ENCODE peak calls at places on chromosomes 13 and 19, in ten cellular contexts. V, H, M, X, E, D, F, R, I and O are unnamed samples. For H3K4me1, the result is how much of the 10 kb centered on the place peaks cover.

GRCh38 chr13:100604909-100605308 is 16.3 kb upstream of the GGACT start:
- DNase-seq in R (no peak), H (no peak), V (no peak), D (no peak), F (no peak), E (no peak), I (no peak), M (no peak), X (no peak), O (no peak)

GRCh38 chr19:49554701-49555181 is 25.6 kb downstream of the NOSIP start:
- DNase-seq in X (no peak), D (peak), V (no peak), F (no peak), E (no peak), I (no peak), H (peak), M (no peak), R (no peak), O (no peak)

GRCh38 chr19:17304386-17305047 is 1.2 kb upstream of the MRPL34 start:
- DNase-seq in I (no peak), R (no peak), M (no peak), D (no peak), X (no peak), H (no peak), V (no peak), F (no peak), E (no peak), O (no peak)

GRCh38 chr13:113023217-113023597 is 54.2 kb downstream of the MCF2L start:
- DNase-seq in V (no peak), X (no peak), E (no peak), I (no peak), H (peak), R (no peak), F (no peak), M (peak), D (peak), O (no peak)

GRCh38 chr19:8449830-8450229 is 5.1 kb downstream of the HNRNPM start:
- DNase-seq in M (peak), R (no peak), I (no peak), F (no peak), X (no peak), H (no peak), V (no peak), D (no peak), E (no peak), O (no peak)

GRCh38 chr19:14333101-14333871 is 48.0 kb upstream of the ADGRE5 start:
- DNase-seq in X (no peak), H (peak), M (peak), R (no peak), F (no peak), V (no peak), D (peak), E (no peak), I (peak), O (no peak)

GRCh38 chr13:46158983-46159382 is 23.0 kb downstream of the LCP1 start:
- DNase-seq in R (no peak), H (no peak), D (no peak), V (no peak), X (no peak), M (no peak), F (no peak), E (no peak), I (no peak), O (no peak)

GRCh38 chr13:110371550-110372465 is 64.7 kb downstream of the COL4A2 start:
- DNase-seq in E (peak), V (no peak), X (peak), F (no peak), I (no peak), H (no peak), R (no peak), D (peak), M (no peak), O (no peak)

GRCh38 chr13:30551194-30551593 is 66.5 kb upstream of the USPL1 start:
- DNase-seq in H (no peak), D (peak), X (peak), M (peak), F (no peak), R (no peak), I (no peak), V (peak), E (no peak), O (no peak)

GRCh38 chr19:51366999-51367564 is 894 bp upstream of the ETFB start:
- DNase-seq in V (no peak), R (no peak), E (no peak), I (no peak), X (no peak), H (peak), M (no peak), F (peak), D (no peak), O (no peak)

DNA sequence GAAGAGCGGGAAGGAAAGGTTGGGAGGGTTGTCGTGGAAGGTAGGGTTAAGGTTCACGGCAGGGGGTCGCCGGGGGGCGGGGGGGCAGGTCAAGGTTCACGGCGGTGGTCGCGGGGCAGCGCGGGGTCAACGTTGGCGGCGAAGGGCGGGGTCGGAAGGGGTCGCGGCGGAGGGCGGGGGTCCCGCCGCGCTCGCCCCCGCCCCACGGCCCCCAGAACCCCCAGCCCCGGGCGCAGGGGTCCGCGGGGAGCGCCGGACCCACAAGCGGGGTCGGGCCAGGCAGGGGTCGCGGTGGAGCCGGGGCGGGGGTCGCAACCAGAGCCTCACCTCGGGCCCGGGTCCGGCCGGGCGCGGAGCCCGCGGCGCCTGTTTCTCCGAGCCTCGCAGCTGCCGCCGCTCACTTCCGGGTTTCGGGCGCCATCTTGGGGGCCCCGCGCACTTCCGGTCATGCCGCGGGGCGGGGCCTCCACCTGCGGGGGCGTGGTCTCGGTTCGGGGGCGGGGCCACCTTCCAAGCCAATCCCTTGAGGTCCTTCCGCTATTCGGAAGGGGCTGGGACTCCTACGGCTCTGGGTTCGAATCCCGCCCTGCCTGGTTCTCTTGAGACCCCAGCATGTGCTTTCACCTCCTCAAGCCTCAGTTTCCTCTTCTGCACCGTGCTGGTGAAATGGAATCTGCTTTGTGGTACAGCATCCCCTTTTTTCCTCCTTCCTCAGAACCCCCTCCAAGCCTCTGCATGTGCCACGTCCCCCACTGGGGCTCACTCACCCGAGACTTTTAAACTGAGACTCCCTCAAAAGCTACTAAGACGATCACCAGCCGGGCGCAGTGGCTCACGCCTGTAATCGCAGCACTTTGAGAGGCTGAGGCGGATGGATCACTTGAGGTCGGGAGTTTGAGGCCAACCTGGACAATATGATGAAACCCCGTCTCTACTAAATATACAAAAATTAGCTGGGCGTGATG is at the start of gene SBNO2:
- DNase-seq in E (peak), V (peak), F (peak), D (peak), M (peak), X (peak), R (peak), H (peak), I (peak), O (peak)
- H3K4me3 ChIP-seq in E (peak), V (peak), F (peak), D (peak), M (peak), X (peak), R (peak), H (peak), I (peak), O (peak)

GRCh38 chr19:40801449-40802299 is 2.7 kb downstream of the EGLN2 start:
- DNase-seq in E (peak), F (no peak), I (no peak), V (no peak), R (no peak), M (no peak), H (no peak), X (no peak), D (no peak), O (no peak)

GRCh38 chr19:40800339-40800996 is 1.5 kb downstream of the EGLN2 start:
- DNase-seq in D (no peak), F (no peak), M (no peak), H (no peak), I (no peak), E (peak), X (no peak), R (no peak), V (no peak), O (no peak)

GRCh38 chr19:40799558-40800338 is 757 bp downstream of the EGLN2 start:
- DNase-seq in V (no peak), I (peak), X (no peak), F (no peak), H (peak), M (peak), D (peak), R (peak), E (peak), O (no peak)

GRCh38 chr19:40802300-40803169 is 3.5 kb downstream of the EGLN2 start:
- DNase-seq in E (peak), V (no peak), H (peak), X (no peak), D (peak), R (peak), M (no peak), F (no peak), I (no peak), O (no peak)

DNA sequence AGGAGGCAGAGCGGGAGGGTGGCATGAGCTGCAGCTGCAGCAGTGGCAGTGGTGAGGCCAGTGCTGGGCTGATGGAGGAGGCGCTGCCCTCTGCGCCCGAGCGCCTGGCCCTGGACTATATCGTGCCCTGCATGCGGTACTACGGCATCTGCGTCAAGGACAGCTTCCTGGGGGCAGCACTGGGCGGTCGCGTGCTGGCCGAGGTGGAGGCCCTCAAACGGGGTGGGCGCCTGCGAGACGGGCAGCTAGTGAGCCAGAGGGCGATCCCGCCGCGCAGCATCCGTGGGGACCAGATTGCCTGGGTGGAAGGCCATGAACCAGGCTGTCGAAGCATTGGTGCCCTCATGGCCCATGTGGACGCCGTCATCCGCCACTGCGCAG is 2.0 kb downstream of the EGLN2 start:
- DNase-seq in V (no peak), I (no peak), E (peak), H (no peak), F (no peak), R (no peak), X (no peak), M (no peak), D (no peak), O (no peak)
- H3K4me1 ChIP-seq in V (under half), I (under half), E (under half), H (half or more), F (half or more), R (half or more), X (under half), M (half or more), D (under half), O (under half)

DNA sequence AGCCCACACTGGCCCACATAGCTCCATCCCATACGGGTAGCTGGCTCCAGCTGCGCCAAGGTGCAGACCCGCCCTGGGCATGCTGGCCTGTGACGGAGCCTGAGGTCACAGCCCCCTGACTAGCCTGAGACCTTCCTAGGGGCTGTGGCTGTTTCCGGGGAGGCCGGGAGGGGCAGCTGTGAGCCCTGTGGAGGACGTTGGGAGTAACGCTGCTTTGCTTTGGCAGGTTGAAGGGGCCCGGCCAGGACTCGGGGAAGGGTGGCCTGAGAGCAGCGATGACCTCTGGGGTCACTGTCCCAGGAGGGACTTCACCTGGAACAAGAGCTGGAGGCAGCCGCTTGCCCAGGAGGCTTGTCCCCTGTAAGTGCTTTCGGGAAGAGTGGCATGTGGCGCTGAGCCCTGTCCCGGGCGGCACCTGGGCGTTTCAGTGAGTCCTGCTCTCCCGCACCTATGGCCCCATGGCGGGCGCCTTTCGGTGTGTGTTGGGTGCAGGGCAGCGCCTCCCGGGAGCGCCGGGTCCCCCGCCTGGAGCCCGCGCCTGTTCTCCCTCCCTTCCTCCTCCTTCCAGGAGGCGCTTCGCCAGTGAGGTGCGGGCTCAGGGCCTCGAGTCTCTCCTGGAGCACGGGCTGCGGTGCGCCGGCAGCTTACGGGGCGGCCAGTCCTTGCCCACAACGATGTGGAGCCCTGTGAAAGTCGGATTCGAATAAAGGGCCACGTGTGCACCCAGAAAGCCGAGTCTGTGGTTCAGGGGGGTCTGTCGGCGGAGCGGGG is 1.1 kb upstream of the FAM174C start:
- DNase-seq in E (no peak), F (no peak), V (no peak), M (no peak), X (no peak), R (peak), D (no peak), H (no peak), I (no peak), O (no peak)
- H3K4me3 ChIP-seq in E (no peak), F (no peak), V (peak), M (peak), X (no peak), R (peak), D (peak), H (no peak), I (peak), O (peak)

DNA sequence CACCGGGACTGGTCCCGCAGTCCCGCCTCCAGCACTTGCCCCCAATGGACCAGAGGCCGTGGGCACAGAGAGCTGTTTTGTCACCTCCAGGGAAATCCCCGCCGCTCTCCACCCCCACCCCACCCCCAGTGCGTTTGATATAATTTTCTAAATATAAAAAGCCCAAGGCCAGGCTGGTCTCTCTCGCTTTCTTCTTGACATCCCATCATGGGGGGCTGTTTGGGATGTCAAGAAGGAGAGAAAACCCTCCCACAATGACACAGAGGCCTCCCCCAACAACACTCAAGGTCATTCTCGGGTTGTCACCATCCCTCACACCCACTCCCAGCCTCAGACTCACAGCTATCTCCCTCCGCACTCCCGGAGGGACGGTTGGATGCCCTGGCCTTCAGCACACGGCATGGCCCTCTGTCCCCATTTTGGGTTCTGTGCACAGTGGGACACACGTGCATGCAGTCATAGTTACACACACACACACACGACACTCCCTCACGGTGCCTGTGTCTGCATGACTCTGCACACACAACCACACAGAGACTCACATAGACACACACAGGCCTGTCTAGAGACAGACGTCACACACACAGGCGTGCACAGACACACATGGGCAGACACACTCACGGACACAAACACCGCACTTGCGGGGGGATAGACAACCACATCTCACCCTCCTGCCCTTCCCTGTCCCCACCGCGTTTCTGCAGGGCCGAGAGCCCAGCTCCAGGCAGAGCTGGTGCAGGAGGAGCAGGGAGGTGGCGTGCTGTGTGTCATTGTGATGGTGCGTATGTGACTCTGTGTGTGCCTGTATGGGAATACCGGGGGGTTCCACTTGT is 4.8 kb upstream of the NFIC start:
- DNase-seq in F (no peak), R (peak), I (no peak), E (no peak), D (no peak), X (no peak), M (no peak), V (no peak), H (no peak), O (no peak)
- H3K4me1 ChIP-seq in F (under half), R (under half), I (under half), E (under half), D (under half), X (under half), M (under half), V (under half), H (under half), O (under half)

DNA sequence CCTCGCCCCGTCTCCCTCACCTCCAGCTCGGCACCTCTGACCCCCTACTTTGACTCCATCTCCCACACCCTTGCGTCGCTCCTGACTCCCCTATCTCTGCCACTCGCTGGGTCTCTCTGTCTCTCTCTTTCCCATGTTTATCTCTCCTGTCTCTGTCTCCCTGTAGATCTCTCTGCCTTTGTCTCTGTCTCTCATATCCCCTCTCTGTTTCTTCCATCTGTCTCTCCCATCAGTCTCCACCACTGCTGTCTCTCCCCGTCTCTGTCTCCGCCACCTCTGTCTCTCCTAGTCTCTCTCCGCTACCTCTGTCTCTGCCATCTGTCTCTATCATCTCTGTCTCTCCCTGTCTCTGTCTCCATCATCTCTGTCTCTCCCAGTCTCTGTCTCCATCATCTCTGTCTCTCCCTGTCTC is 12.4 kb upstream of the BBC3 start:
- DNase-seq in X (no peak), V (no peak), E (no peak), M (no peak), R (no peak), H (no peak), I (peak), F (no peak), D (no peak), O (no peak)
- H3K4me3 ChIP-seq in X (peak), V (peak), E (no peak), M (peak), R (peak), H (no peak), I (peak), F (peak), D (peak), O (peak)

GRCh38 chr19:11087870-11088507 is 1.3 kb upstream of the LDLR start:
- DNase-seq in H (no peak), D (no peak), M (no peak), I (no peak), E (no peak), X (no peak), V (no peak), R (no peak), F (no peak), O (no peak)

GRCh38 chr19:11091343-11092153 is 2.3 kb downstream of the LDLR start:
- DNase-seq in R (peak), E (no peak), V (no peak), H (no peak), F (peak), I (no peak), M (peak), X (peak), D (peak), O (peak)

GRCh38 chr19:11088508-11089253 is 582 bp upstream of the LDLR start:
- DNase-seq in E (no peak), F (no peak), H (no peak), M (no peak), X (no peak), R (no peak), I (no peak), V (no peak), D (no peak), O (no peak)

GRCh38 chr19:11090264-11091032 is 1.2 kb downstream of the LDLR start:
- DNase-seq in X (peak), H (peak), E (peak), F (peak), M (peak), D (peak), V (peak), R (peak), I (peak), O (peak)

GRCh38 chr19:11089254-11090013 is at the start of gene LDLR:
- DNase-seq in D (peak), M (peak), V (peak), X (peak), R (peak), F (peak), E (peak), H (peak), I (peak), O (peak)
- H3K4me1 ChIP-seq in D (under half), M (under half), V (under half), X (under half), R (under half), F (under half), E (under half), H (under half), I (under half), O (under half)

GRCh38 chr13:85538957-85539356 is 260.3 kb downstream of the SLITRK6 start:
- DNase-seq in E (no peak), X (no peak), I (no peak), F (no peak), M (no peak), V (no peak), R (no peak), D (no peak), H (no peak), O (no peak)

GRCh38 chr13:85536706-85537105 is 262.5 kb downstream of the SLITRK6 start:
- DNase-seq in V (no peak), M (no peak), I (no peak), R (no peak), H (no peak), X (peak), E (no peak), D (no peak), F (no peak), O (no peak)

GRCh38 chr13:85543144-85543543 is 256.1 kb downstream of the SLITRK6 start:
- DNase-seq in I (no peak), F (no peak), E (no peak), X (no peak), V (no peak), M (no peak), D (peak), R (no peak), H (no peak), O (no peak)

GRCh38 chr13:85544756-85545155 is 254.5 kb downstream of the SLITRK6 start:
- DNase-seq in D (no peak), V (no peak), H (no peak), E (no peak), F (no peak), X (no peak), I (no peak), R (no peak), M (no peak), O (no peak)

GRCh38 chr13:85541476-85541875 is 257.7 kb downstream of the SLITRK6 start:
- DNase-seq in X (no peak), D (no peak), F (no peak), M (no peak), E (no peak), I (no peak), R (no peak), V (no peak), H (no peak), O (no peak)
- H3K4me3 ChIP-seq in X (no peak), D (no peak), F (no peak), M (no peak), E (no peak), I (no peak), R (no peak), V (no peak), H (no peak), O (no peak)